ENCODE peak calls at places on chromosomes 2 and 18, in nine cellular contexts. One of them, this sample, is unnamed. For H3K36me3, H3K4me1 and H3K9me3, the result is how much of the 10 kb centered on the place peaks cover.

GRCh38 chr2:239264838-239265651 is 135.8 kb downstream of the HDAC4 start:
- DNase-seq in cardiac muscle cell: peak
- DNase-seq in PC-9: peak
- DNase-seq in mucosa of descending colon: peak
- DNase-seq in kidney: peak
- DNase-seq in CD8-positive, alpha-beta T cell: peak
- DNase-seq in NT2/D1: no peak
- DNase-seq in pancreas: no peak
- DNase-seq in psoas muscle: peak
- DNase-seq in this sample: no peak

GRCh38 chr2:42756150-42756549 is 7.8 kb downstream of the OXER1 start:
- DNase-seq in cardiac muscle cell: no peak
- DNase-seq in PC-9: no peak
- DNase-seq in mucosa of descending colon: no peak
- DNase-seq in kidney: no peak
- DNase-seq in CD8-positive, alpha-beta T cell: no peak
- DNase-seq in NT2/D1: no peak
- DNase-seq in pancreas: no peak
- DNase-seq in psoas muscle: no peak
- DNase-seq in this sample: no peak

GRCh38 chr2:217282531-217282930 is 422.7 kb upstream of the TNP1 start:
- DNase-seq in cardiac muscle cell: no peak
- DNase-seq in PC-9: no peak
- DNase-seq in mucosa of descending colon: no peak
- DNase-seq in kidney: no peak
- DNase-seq in CD8-positive, alpha-beta T cell: no peak
- DNase-seq in NT2/D1: no peak
- DNase-seq in pancreas: no peak
- DNase-seq in psoas muscle: no peak
- DNase-seq in this sample: no peak

GRCh38 chr2:98946875-98947274 is 10.8 kb upstream of the CRACDL start:
- DNase-seq in cardiac muscle cell: no peak
- DNase-seq in PC-9: no peak
- DNase-seq in mucosa of descending colon: no peak
- DNase-seq in kidney: no peak
- DNase-seq in CD8-positive, alpha-beta T cell: no peak
- DNase-seq in NT2/D1: no peak
- DNase-seq in pancreas: no peak
- DNase-seq in psoas muscle: no peak
- DNase-seq in this sample: no peak

GRCh38 chr2:145484443-145485086 is 964.6 kb upstream of the ZEB2 start:
- DNase-seq in cardiac muscle cell: peak
- DNase-seq in PC-9: peak
- DNase-seq in mucosa of descending colon: no peak
- DNase-seq in kidney: no peak
- DNase-seq in CD8-positive, alpha-beta T cell: no peak
- DNase-seq in NT2/D1: no peak
- DNase-seq in pancreas: no peak
- DNase-seq in psoas muscle: no peak
- DNase-seq in this sample: no peak

GRCh38 chr2:55309441-55309840 is 40.4 kb upstream of the MTIF2 start:
- DNase-seq in cardiac muscle cell: no peak
- DNase-seq in PC-9: no peak
- DNase-seq in mucosa of descending colon: no peak
- DNase-seq in kidney: no peak
- DNase-seq in CD8-positive, alpha-beta T cell: no peak
- DNase-seq in NT2/D1: no peak
- DNase-seq in pancreas: no peak
- DNase-seq in psoas muscle: no peak
- DNase-seq in this sample: no peak

GRCh38 chr18:54916507-54916906 is 42.8 kb downstream of the CCDC68 start:
- DNase-seq in cardiac muscle cell: no peak
- DNase-seq in PC-9: no peak
- DNase-seq in mucosa of descending colon: no peak
- DNase-seq in kidney: no peak
- DNase-seq in CD8-positive, alpha-beta T cell: no peak
- DNase-seq in NT2/D1: no peak
- DNase-seq in pancreas: no peak
- DNase-seq in psoas muscle: no peak
- DNase-seq in this sample: no peak

GRCh38 chr18:46054956-46055831 is 16.9 kb downstream of the PSTPIP2 start:
- DNase-seq in cardiac muscle cell: no peak
- DNase-seq in PC-9: no peak
- DNase-seq in mucosa of descending colon: no peak
- DNase-seq in kidney: no peak
- DNase-seq in CD8-positive, alpha-beta T cell: no peak
- DNase-seq in NT2/D1: no peak
- DNase-seq in pancreas: no peak
- DNase-seq in psoas muscle: no peak
- DNase-seq in this sample: no peak

GRCh38 chr18:50159654-50160046 is 35.3 kb downstream of the MYO5B start:
- DNase-seq in cardiac muscle cell: no peak
- DNase-seq in PC-9: no peak
- DNase-seq in mucosa of descending colon: no peak
- DNase-seq in kidney: no peak
- DNase-seq in CD8-positive, alpha-beta T cell: no peak
- DNase-seq in NT2/D1: no peak
- DNase-seq in pancreas: no peak
- DNase-seq in psoas muscle: no peak
- DNase-seq in this sample: no peak

GRCh38 chr2:62302763-62303435 is 107.0 kb downstream of the B3GNT2 start:
- DNase-seq in cardiac muscle cell: no peak
- DNase-seq in PC-9: no peak
- DNase-seq in mucosa of descending colon: no peak
- DNase-seq in kidney: no peak
- DNase-seq in CD8-positive, alpha-beta T cell: no peak
- DNase-seq in NT2/D1: no peak
- DNase-seq in pancreas: no peak
- DNase-seq in psoas muscle: no peak
- DNase-seq in this sample: no peak

GRCh38 chr2:98528349-98528748 is 80.0 kb downstream of the COA5 start:
- DNase-seq in cardiac muscle cell: no peak
- DNase-seq in PC-9: no peak
- DNase-seq in mucosa of descending colon: no peak
- DNase-seq in kidney: no peak
- DNase-seq in CD8-positive, alpha-beta T cell: no peak
- DNase-seq in NT2/D1: no peak
- DNase-seq in pancreas: no peak
- DNase-seq in psoas muscle: no peak
- DNase-seq in this sample: no peak

GRCh38 chr2:106111882-106112571 is 82.1 kb downstream of the UXS1 start:
- DNase-seq in cardiac muscle cell: no peak
- DNase-seq in PC-9: no peak
- DNase-seq in mucosa of descending colon: no peak
- DNase-seq in kidney: no peak
- DNase-seq in CD8-positive, alpha-beta T cell: no peak
- DNase-seq in NT2/D1: no peak
- DNase-seq in pancreas: no peak
- DNase-seq in psoas muscle: no peak
- DNase-seq in this sample: no peak

GRCh38 chr2:23757686-23758433 is 169.1 kb downstream of the ATAD2B start:
- DNase-seq in cardiac muscle cell: no peak
- DNase-seq in PC-9: peak
- DNase-seq in mucosa of descending colon: no peak
- DNase-seq in kidney: no peak
- DNase-seq in CD8-positive, alpha-beta T cell: no peak
- DNase-seq in NT2/D1: no peak
- DNase-seq in pancreas: no peak
- DNase-seq in psoas muscle: no peak
- DNase-seq in this sample: no peak

GRCh38 chr18:13813271-13813849 is 10.6 kb upstream of the MC5R start:
- DNase-seq in cardiac muscle cell: peak
- DNase-seq in PC-9: peak
- DNase-seq in mucosa of descending colon: peak
- DNase-seq in kidney: no peak
- DNase-seq in CD8-positive, alpha-beta T cell: peak
- DNase-seq in NT2/D1: no peak
- DNase-seq in pancreas: peak
- DNase-seq in psoas muscle: peak
- DNase-seq in this sample: peak

GRCh38 chr2:200471324-200471848 is 38.5 kb downstream of the KCTD18 start:
- DNase-seq in cardiac muscle cell: peak
- DNase-seq in PC-9: no peak
- DNase-seq in mucosa of descending colon: peak
- DNase-seq in kidney: no peak
- DNase-seq in CD8-positive, alpha-beta T cell: peak
- DNase-seq in NT2/D1: no peak
- DNase-seq in pancreas: no peak
- DNase-seq in psoas muscle: no peak
- DNase-seq in this sample: peak

GRCh38 chr2:19839438-19839837 is 62.3 kb downstream of the TTC32 start:
- DNase-seq in cardiac muscle cell: no peak
- DNase-seq in PC-9: no peak
- DNase-seq in mucosa of descending colon: no peak
- DNase-seq in kidney: no peak
- DNase-seq in CD8-positive, alpha-beta T cell: no peak
- DNase-seq in NT2/D1: no peak
- DNase-seq in pancreas: no peak
- DNase-seq in psoas muscle: no peak
- DNase-seq in this sample: no peak

GRCh38 chr2:96923810-96924774 is 54.2 kb upstream of the SEMA4C start:
- DNase-seq in cardiac muscle cell: no peak
- DNase-seq in PC-9: no peak
- DNase-seq in mucosa of descending colon: no peak
- DNase-seq in kidney: no peak
- DNase-seq in CD8-positive, alpha-beta T cell: peak
- DNase-seq in NT2/D1: no peak
- DNase-seq in pancreas: no peak
- DNase-seq in psoas muscle: no peak
- DNase-seq in this sample: no peak

GRCh38 chr2:145530653-145531052 is 1010.7 kb upstream of the ZEB2 start:
- DNase-seq in cardiac muscle cell: no peak
- DNase-seq in PC-9: no peak
- DNase-seq in mucosa of descending colon: no peak
- DNase-seq in kidney: no peak
- DNase-seq in CD8-positive, alpha-beta T cell: no peak
- DNase-seq in NT2/D1: no peak
- DNase-seq in pancreas: no peak
- DNase-seq in psoas muscle: no peak
- DNase-seq in this sample: no peak

GRCh38 chr2:230124792-230125452 is 56.2 kb upstream of the SLC16A14 start:
- DNase-seq in cardiac muscle cell: no peak
- DNase-seq in PC-9: no peak
- DNase-seq in mucosa of descending colon: peak
- DNase-seq in kidney: peak
- DNase-seq in CD8-positive, alpha-beta T cell: no peak
- DNase-seq in NT2/D1: no peak
- DNase-seq in pancreas: no peak
- DNase-seq in psoas muscle: no peak
- DNase-seq in this sample: no peak

GRCh38 chr2:42274872-42275271 is 86.1 kb downstream of the COX7A2L start:
- DNase-seq in cardiac muscle cell: no peak
- DNase-seq in PC-9: no peak
- DNase-seq in mucosa of descending colon: no peak
- DNase-seq in kidney: no peak
- DNase-seq in CD8-positive, alpha-beta T cell: no peak
- DNase-seq in NT2/D1: no peak
- DNase-seq in pancreas: no peak
- DNase-seq in psoas muscle: no peak
- DNase-seq in this sample: no peak

GRCh38 chr2:29322011-29322410 is 206.8 kb downstream of the CLIP4 start:
- DNase-seq in cardiac muscle cell: no peak
- DNase-seq in PC-9: no peak
- DNase-seq in mucosa of descending colon: no peak
- DNase-seq in kidney: no peak
- DNase-seq in CD8-positive, alpha-beta T cell: no peak
- DNase-seq in NT2/D1: no peak
- DNase-seq in pancreas: no peak
- DNase-seq in psoas muscle: no peak
- DNase-seq in this sample: no peak

GRCh38 chr18:56645415-56646016 is 5.6 kb upstream of the WDR7 start:
- DNase-seq in cardiac muscle cell: peak
- DNase-seq in PC-9: no peak
- DNase-seq in mucosa of descending colon: no peak
- DNase-seq in kidney: no peak
- DNase-seq in CD8-positive, alpha-beta T cell: no peak
- DNase-seq in NT2/D1: no peak
- DNase-seq in pancreas: no peak
- DNase-seq in psoas muscle: no peak
- DNase-seq in this sample: no peak

GRCh38 chr18:4356929-4357328 is 98.2 kb downstream of the DLGAP1 start:
- DNase-seq in cardiac muscle cell: no peak
- DNase-seq in PC-9: no peak
- DNase-seq in mucosa of descending colon: no peak
- DNase-seq in kidney: no peak
- DNase-seq in CD8-positive, alpha-beta T cell: no peak
- DNase-seq in NT2/D1: no peak
- DNase-seq in pancreas: no peak
- DNase-seq in psoas muscle: no peak
- DNase-seq in this sample: no peak
- H3K36me3 ChIP-seq in cardiac muscle cell: under half
- H3K36me3 ChIP-seq in PC-9: under half
- H3K36me3 ChIP-seq in mucosa of descending colon: under half
- H3K36me3 ChIP-seq in kidney: under half
- H3K36me3 ChIP-seq in CD8-positive, alpha-beta T cell: under half
- H3K36me3 ChIP-seq in NT2/D1: under half
- H3K36me3 ChIP-seq in pancreas: under half
- H3K36me3 ChIP-seq in psoas muscle: under half
- H3K36me3 ChIP-seq in this sample: under half

GRCh38 chr2:2362181-2362580 is 31.1 kb upstream of the MYT1L start:
- DNase-seq in cardiac muscle cell: no peak
- DNase-seq in PC-9: no peak
- DNase-seq in mucosa of descending colon: no peak
- DNase-seq in kidney: no peak
- DNase-seq in CD8-positive, alpha-beta T cell: no peak
- DNase-seq in NT2/D1: no peak
- DNase-seq in pancreas: no peak
- DNase-seq in psoas muscle: no peak
- DNase-seq in this sample: no peak
- H3K4me1 ChIP-seq in cardiac muscle cell: under half
- H3K4me1 ChIP-seq in PC-9: under half
- H3K4me1 ChIP-seq in mucosa of descending colon: under half
- H3K4me1 ChIP-seq in kidney: under half
- H3K4me1 ChIP-seq in CD8-positive, alpha-beta T cell: under half
- H3K4me1 ChIP-seq in NT2/D1: under half
- H3K4me1 ChIP-seq in pancreas: under half
- H3K4me1 ChIP-seq in psoas muscle: under half
- H3K4me1 ChIP-seq in this sample: under half

DNA sequence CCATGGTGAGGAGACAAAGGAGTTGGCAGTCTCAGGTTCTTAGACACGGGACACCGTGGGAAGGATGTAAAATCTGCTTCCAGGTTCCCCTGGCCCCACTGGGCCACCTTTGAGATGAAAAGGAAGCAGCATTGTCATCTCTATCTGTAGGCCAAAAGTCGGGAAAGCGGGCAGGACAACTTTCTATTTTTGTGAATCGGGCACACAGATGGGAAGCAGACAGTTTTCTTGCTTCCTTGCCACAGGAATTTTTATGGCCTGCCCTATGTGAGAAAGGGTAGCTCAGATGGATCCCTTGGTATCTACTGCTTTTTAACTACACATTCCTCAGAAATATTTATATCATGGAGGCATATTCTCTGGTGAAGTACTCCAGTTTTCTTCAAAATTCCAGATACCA is 735.6 kb downstream of the CBLN2 start:
- DNase-seq in cardiac muscle cell: no peak
- DNase-seq in PC-9: no peak
- DNase-seq in mucosa of descending colon: no peak
- DNase-seq in kidney: no peak
- DNase-seq in CD8-positive, alpha-beta T cell: no peak
- DNase-seq in NT2/D1: no peak
- DNase-seq in pancreas: no peak
- DNase-seq in psoas muscle: no peak
- DNase-seq in this sample: no peak
- H3K9me3 ChIP-seq in cardiac muscle cell: under half
- H3K9me3 ChIP-seq in PC-9: under half
- H3K9me3 ChIP-seq in mucosa of descending colon: under half
- H3K9me3 ChIP-seq in kidney: under half
- H3K9me3 ChIP-seq in CD8-positive, alpha-beta T cell: under half
- H3K9me3 ChIP-seq in NT2/D1: under half
- H3K9me3 ChIP-seq in pancreas: under half
- H3K9me3 ChIP-seq in psoas muscle: under half
- H3K9me3 ChIP-seq in this sample: under half

GRCh38 chr18:9558397-9559064 is 55.8 kb downstream of the PPP4R1 start:
- DNase-seq in cardiac muscle cell: no peak
- DNase-seq in PC-9: no peak
- DNase-seq in mucosa of descending colon: no peak
- DNase-seq in kidney: no peak
- DNase-seq in CD8-positive, alpha-beta T cell: no peak
- DNase-seq in NT2/D1: no peak
- DNase-seq in pancreas: no peak
- DNase-seq in psoas muscle: no peak
- DNase-seq in this sample: no peak
- H3K36me3 ChIP-seq in cardiac muscle cell: half or more
- H3K36me3 ChIP-seq in PC-9: half or more
- H3K36me3 ChIP-seq in mucosa of descending colon: under half
- H3K36me3 ChIP-seq in kidney: under half
- H3K36me3 ChIP-seq in CD8-positive, alpha-beta T cell: under half
- H3K36me3 ChIP-seq in NT2/D1: half or more
- H3K36me3 ChIP-seq in pancreas: under half
- H3K36me3 ChIP-seq in psoas muscle: half or more
- H3K36me3 ChIP-seq in this sample: half or more

This sample was measured in HAP-1.